ENCODE peak calls at places on chromosomes 7 and 10, in four cellular contexts. One of them, this sample, is unnamed.

GRCh38 chr7:19413444-19413965 is 268.3 kb upstream of the FERD3L start:
- DNase-seq in ascending aorta: no peak
- DNase-seq in CD4-positive, CD25-positive, alpha-beta regulatory T cell: no peak
- DNase-seq in HCT116: no peak
- DNase-seq in this sample: no peak

GRCh38 chr10:113320213-113320612 is 232.6 kb upstream of the HABP2 start:
- DNase-seq in HCT116: no peak
- DNase-seq in CD4-positive, CD25-positive, alpha-beta regulatory T cell: no peak
- DNase-seq in ascending aorta: no peak
- DNase-seq in this sample: no peak

GRCh38 chr7:157001920-157002818 is 8.3 kb downstream of the MNX1 start:
- DNase-seq in CD4-positive, CD25-positive, alpha-beta regulatory T cell: no peak
- DNase-seq in HCT116: no peak
- DNase-seq in ascending aorta: no peak
- DNase-seq in this sample: no peak

GRCh38 chr10:77286851-77287250 is 350.8 kb downstream of the KCNMA1 start:
- DNase-seq in HCT116: no peak
- DNase-seq in CD4-positive, CD25-positive, alpha-beta regulatory T cell: no peak
- DNase-seq in ascending aorta: peak; percentile 21
- DNase-seq in this sample: no peak

GRCh38 chr7:138684360-138684759 is 16.8 kb downstream of the SVOPL start:
- DNase-seq in CD4-positive, CD25-positive, alpha-beta regulatory T cell: no peak
- DNase-seq in HCT116: no peak
- DNase-seq in ascending aorta: no peak
- DNase-seq in this sample: no peak

GRCh38 chr7:44977304-44977858 is 1.4 kb downstream of the MYO1G start:
- DNase-seq in ascending aorta: no peak
- DNase-seq in CD4-positive, CD25-positive, alpha-beta regulatory T cell: peak; percentile 60
- DNase-seq in HCT116: no peak
- DNase-seq in this sample: peak; percentile 66

GRCh38 chr7:104040666-104041065 is 51.2 kb upstream of the RELN start:
- DNase-seq in CD4-positive, CD25-positive, alpha-beta regulatory T cell: no peak
- DNase-seq in ascending aorta: no peak
- DNase-seq in HCT116: no peak
- DNase-seq in this sample: no peak

GRCh38 chr7:140159487-140159886 is 17.3 kb downstream of the KDM7A start:
- DNase-seq in ascending aorta: no peak
- DNase-seq in HCT116: no peak
- DNase-seq in CD4-positive, CD25-positive, alpha-beta regulatory T cell: no peak
- DNase-seq in this sample: no peak

GRCh38 chr7:94375713-94376112 is 19.0 kb upstream of the COL1A2 start:
- DNase-seq in CD4-positive, CD25-positive, alpha-beta regulatory T cell: no peak
- DNase-seq in HCT116: no peak
- DNase-seq in ascending aorta: peak; percentile 70
- DNase-seq in this sample: no peak

GRCh38 chr10:131776496-131776895 is 124.3 kb upstream of the PPP2R2D start:
- DNase-seq in ascending aorta: peak; percentile 16
- DNase-seq in HCT116: no peak
- DNase-seq in CD4-positive, CD25-positive, alpha-beta regulatory T cell: no peak
- DNase-seq in this sample: no peak

GRCh38 chr7:117047496-117047895 is 94.2 kb downstream of the ST7 start:
- DNase-seq in CD4-positive, CD25-positive, alpha-beta regulatory T cell: no peak
- DNase-seq in HCT116: no peak
- DNase-seq in ascending aorta: no peak
- DNase-seq in this sample: no peak

GRCh38 chr7:45708046-45708950 is 134.1 kb downstream of the ADCY1 start:
- DNase-seq in ascending aorta: peak; percentile 42
- DNase-seq in HCT116: no peak
- DNase-seq in CD4-positive, CD25-positive, alpha-beta regulatory T cell: no peak
- DNase-seq in this sample: no peak

GRCh38 chr10:79188154-79188763 is 119.5 kb downstream of the ZMIZ1 start:
- DNase-seq in CD4-positive, CD25-positive, alpha-beta regulatory T cell: no peak
- DNase-seq in ascending aorta: no peak
- DNase-seq in HCT116: no peak
- DNase-seq in this sample: no peak

GRCh38 chr7:135661311-135662122 is 797 bp upstream of the STMP1 start:
- DNase-seq in ascending aorta: no peak
- DNase-seq in CD4-positive, CD25-positive, alpha-beta regulatory T cell: no peak
- DNase-seq in HCT116: no peak
- DNase-seq in this sample: no peak

GRCh38 chr10:125154529-125154928 is 5.8 kb downstream of the CTBP2 start:
- DNase-seq in HCT116: no peak
- DNase-seq in ascending aorta: no peak
- DNase-seq in CD4-positive, CD25-positive, alpha-beta regulatory T cell: no peak
- DNase-seq in this sample: no peak

GRCh38 chr10:87872828-87873227 is 9.4 kb downstream of the PTEN start:
- DNase-seq in CD4-positive, CD25-positive, alpha-beta regulatory T cell: no peak
- DNase-seq in ascending aorta: no peak
- DNase-seq in HCT116: no peak
- DNase-seq in this sample: no peak

GRCh38 chr10:92816106-92816505 is 32.2 kb upstream of the EXOC6 start:
- DNase-seq in ascending aorta: no peak
- DNase-seq in HCT116: no peak
- DNase-seq in CD4-positive, CD25-positive, alpha-beta regulatory T cell: no peak
- DNase-seq in this sample: no peak

GRCh38 chr10:114681542-114681941 is 23.5 kb upstream of the ABLIM1 start:
- DNase-seq in HCT116: peak; percentile 36
- DNase-seq in CD4-positive, CD25-positive, alpha-beta regulatory T cell: no peak
- DNase-seq in ascending aorta: no peak
- DNase-seq in this sample: no peak

GRCh38 chr10:119396008-119396708 is 146.4 kb downstream of the RGS10 start:
- DNase-seq in HCT116: no peak
- DNase-seq in ascending aorta: no peak
- DNase-seq in CD4-positive, CD25-positive, alpha-beta regulatory T cell: no peak
- DNase-seq in this sample: no peak

GRCh38 chr7:30750574-30751256 is 1.2 kb upstream of the INMT start:
- DNase-seq in HCT116: no peak
- DNase-seq in ascending aorta: peak; percentile 88
- DNase-seq in CD4-positive, CD25-positive, alpha-beta regulatory T cell: no peak
- DNase-seq in this sample: no peak

GRCh38 chr7:4003536-4003935 is 678.6 kb upstream of the FOXK1 start:
- DNase-seq in ascending aorta: no peak
- DNase-seq in HCT116: no peak
- DNase-seq in CD4-positive, CD25-positive, alpha-beta regulatory T cell: no peak
- DNase-seq in this sample: no peak

DNA sequence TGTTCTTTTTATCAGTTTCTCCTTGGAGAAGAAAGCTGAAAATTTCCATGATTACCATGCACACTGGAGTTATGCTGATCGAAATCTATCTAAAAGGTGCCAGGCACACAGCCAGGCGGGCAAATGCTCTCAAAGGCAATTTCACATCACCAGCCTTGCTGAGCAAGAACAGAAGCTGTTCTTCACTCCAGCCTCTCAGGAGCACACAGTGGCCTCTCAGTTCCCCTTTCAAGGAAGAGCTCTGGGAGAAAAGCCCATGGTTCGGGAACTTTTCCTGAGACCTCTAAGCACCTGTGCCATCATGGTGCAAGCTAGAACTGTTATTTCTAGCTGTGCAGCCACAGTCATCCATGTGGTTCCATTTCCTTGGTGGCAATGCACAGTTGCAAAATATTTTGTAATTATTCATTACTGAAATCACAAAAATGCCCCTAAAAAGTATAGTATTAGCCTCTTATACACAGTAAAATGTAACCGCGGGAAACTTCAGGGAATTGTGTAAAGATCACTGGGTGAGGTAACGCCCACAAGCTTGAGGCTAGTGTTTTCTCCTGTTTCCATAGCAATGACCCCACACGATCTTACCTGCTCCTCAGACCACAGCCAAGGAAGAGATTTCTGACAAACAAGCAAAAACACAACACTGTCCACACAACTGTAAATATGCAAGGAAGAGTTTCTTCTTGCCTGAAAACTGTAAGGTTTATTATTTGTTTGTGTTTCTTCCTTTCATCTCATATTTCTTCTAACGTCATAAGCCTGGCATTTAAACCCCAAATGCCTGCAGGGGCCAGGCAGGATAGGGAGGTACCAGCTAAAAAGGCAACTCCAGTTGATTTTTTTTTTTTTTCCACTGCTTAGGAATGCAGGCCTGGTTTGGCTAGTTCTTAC is 121.2 kb downstream of the FAM107B start:
- DNase-seq in ascending aorta: no peak
- DNase-seq in CD4-positive, CD25-positive, alpha-beta regulatory T cell: no peak
- DNase-seq in HCT116: no peak
- DNase-seq in this sample: peak; percentile 9
- H3K27ac ChIP-seq in ascending aorta: peak overlapping the region; percentile 67
- H3K27ac ChIP-seq in CD4-positive, CD25-positive, alpha-beta regulatory T cell: no peak overlapping the region
- H3K27ac ChIP-seq in HCT116: no peak overlapping the region
- H3K27ac ChIP-seq in this sample: peak overlapping the region; percentile 62

DNA sequence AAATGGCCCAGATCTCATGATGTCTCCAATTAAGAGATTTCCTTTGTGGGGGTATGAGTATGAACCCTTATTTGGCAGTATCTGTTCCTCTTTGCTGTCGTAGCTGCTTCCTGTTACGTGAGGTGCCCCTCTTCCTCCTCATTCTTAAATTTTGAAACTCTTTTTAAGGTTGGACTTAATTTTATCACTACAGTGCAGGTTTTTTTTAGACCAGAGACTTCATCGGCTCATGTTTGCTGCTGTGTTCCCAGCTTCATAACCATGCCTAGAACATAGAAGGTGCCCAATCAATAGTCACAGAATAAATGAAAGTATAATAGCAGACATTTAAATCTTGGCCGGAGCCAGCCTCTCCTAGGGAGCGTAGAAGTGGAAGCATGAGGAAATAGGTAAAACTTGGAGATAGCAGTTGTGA is 2.4 kb downstream of the MIOS start:
- DNase-seq in ascending aorta: no peak
- DNase-seq in HCT116: no peak
- DNase-seq in CD4-positive, CD25-positive, alpha-beta regulatory T cell: no peak
- DNase-seq in this sample: no peak
- H3K27ac ChIP-seq in ascending aorta: no peak overlapping the region
- H3K27ac ChIP-seq in HCT116: no peak overlapping the region
- H3K27ac ChIP-seq in CD4-positive, CD25-positive, alpha-beta regulatory T cell: peak overlapping the region; percentile 91
- H3K27ac ChIP-seq in this sample: peak overlapping the region; percentile 21

GRCh38 chr10:16986406-16987128 is 143.0 kb downstream of the CUBN start:
- DNase-seq in HCT116: no peak
- DNase-seq in CD4-positive, CD25-positive, alpha-beta regulatory T cell: no peak
- DNase-seq in ascending aorta: no peak
- DNase-seq in this sample: no peak
- H3K27ac ChIP-seq in HCT116: no peak overlapping the region
- H3K27ac ChIP-seq in CD4-positive, CD25-positive, alpha-beta regulatory T cell: no peak overlapping the region
- H3K27ac ChIP-seq in ascending aorta: peak overlapping the region; percentile 78
- H3K27ac ChIP-seq in this sample: no peak overlapping the region

GRCh38 chr10:110864662-110865140 is 7.0 kb upstream of the PDCD4 start:
- DNase-seq in CD4-positive, CD25-positive, alpha-beta regulatory T cell: peak; percentile 57
- DNase-seq in ascending aorta: no peak
- DNase-seq in HCT116: no peak
- DNase-seq in this sample: peak; percentile 36

GRCh38 chr10:110865184-110865803 is 6.4 kb upstream of the PDCD4 start:
- DNase-seq in HCT116: no peak
- DNase-seq in CD4-positive, CD25-positive, alpha-beta regulatory T cell: no peak
- DNase-seq in ascending aorta: no peak
- DNase-seq in this sample: no peak

GRCh38 chr10:110863956-110864355 is 7.8 kb upstream of the PDCD4 start:
- DNase-seq in CD4-positive, CD25-positive, alpha-beta regulatory T cell: no peak
- DNase-seq in HCT116: no peak
- DNase-seq in ascending aorta: no peak
- DNase-seq in this sample: no peak

GRCh38 chr10:110867807-110868465 is 3.8 kb upstream of the PDCD4 start:
- DNase-seq in ascending aorta: no peak
- DNase-seq in HCT116: no peak
- DNase-seq in CD4-positive, CD25-positive, alpha-beta regulatory T cell: no peak
- DNase-seq in this sample: no peak

GRCh38 chr10:110865804-110866482 is 5.8 kb upstream of the PDCD4 start:
- DNase-seq in ascending aorta: no peak
- DNase-seq in HCT116: no peak
- DNase-seq in CD4-positive, CD25-positive, alpha-beta regulatory T cell: no peak
- DNase-seq in this sample: no peak
- H3K27ac ChIP-seq in ascending aorta: peak overlapping the region; percentile 75
- H3K27ac ChIP-seq in HCT116: no peak overlapping the region
- H3K27ac ChIP-seq in CD4-positive, CD25-positive, alpha-beta regulatory T cell: peak overlapping the region; percentile 97
- H3K27ac ChIP-seq in this sample: peak overlapping the region; percentile 99

GRCh38 chr10:62244088-62244487 is 24.6 kb downstream of the RTKN2 start:
- DNase-seq in HCT116: no peak
- DNase-seq in CD4-positive, CD25-positive, alpha-beta regulatory T cell: no peak
- DNase-seq in ascending aorta: no peak
- DNase-seq in this sample: no peak
- H3K27ac ChIP-seq in HCT116: no peak overlapping the region
- H3K27ac ChIP-seq in CD4-positive, CD25-positive, alpha-beta regulatory T cell: peak overlapping the region; percentile 76
- H3K27ac ChIP-seq in ascending aorta: no peak overlapping the region
- H3K27ac ChIP-seq in this sample: no peak overlapping the region

This sample was measured in effector memory CD4-positive, alpha-beta T cell.